ENCODE peak calls at places on chromosomes 1 and 21, in six cellular contexts. K, D, G, B, J and U are unnamed samples.

GRCh38 chr1:35573198-35573775 is at the start of gene TFAP2E:
- DNase-seq in G (peak), B (no peak), D (peak), J (peak), K (peak), U (peak)

GRCh38 chr1:92219028-92219427 is 1.3 kb downstream of the C1orf146 start:
- DNase-seq in B (no peak), K (no peak), D (no peak), J (no peak), G (no peak), U (no peak)

GRCh38 chr1:20733361-20733975 is 965 bp upstream of the SH2D5 start:
- DNase-seq in J (no peak), K (no peak), G (peak), B (no peak), D (no peak), U (no peak)

GRCh38 chr1:91757760-91758545 is 128.0 kb downstream of the TGFBR3 start:
- DNase-seq in D (no peak), G (no peak), K (no peak), J (no peak), B (no peak), U (no peak)

GRCh38 chr1:89547563-89548485 is 23.2 kb downstream of the LRRC8B start:
- DNase-seq in G (peak), J (peak), B (peak), D (peak), K (peak), U (no peak)

GRCh38 chr1:26181586-26182371 is 4.5 kb downstream of the CNKSR1 start:
- DNase-seq in B (no peak), J (no peak), G (no peak), D (peak), K (no peak), U (no peak)

GRCh38 chr1:172343246-172344099 is 77.0 kb upstream of the C1orf105 start:
- DNase-seq in J (peak), K (no peak), G (peak), D (peak), B (peak), U (no peak)

GRCh38 chr1:43861337-43861736 is 72.3 kb upstream of the ARTN start:
- DNase-seq in D (peak), G (no peak), B (no peak), K (no peak), J (peak), U (no peak)

GRCh38 chr21:15437873-15438272 is 291.9 kb upstream of the USP25 start:
- DNase-seq in J (peak), G (peak), B (peak), D (peak), K (no peak), U (no peak)

GRCh38 chr1:171488190-171488929 is 3.0 kb downstream of the PRRC2C start:
- DNase-seq in J (no peak), B (no peak), K (no peak), G (no peak), D (no peak), U (no peak)

GRCh38 chr21:45026833-45027232 is 47.5 kb upstream of the ADARB1 start:
- DNase-seq in B (no peak), G (no peak), D (no peak), K (no peak), J (no peak), U (no peak)

GRCh38 chr1:115134850-115135484 is 45.7 kb upstream of the TSPAN2 start:
- DNase-seq in J (peak), K (no peak), D (peak), B (peak), G (peak), U (no peak)

GRCh38 chr1:59422921-59423575 is 126.2 kb downstream of the FGGY start:
- DNase-seq in K (no peak), J (peak), G (no peak), B (no peak), D (no peak), U (peak)

GRCh38 chr21:36388076-36388475 is 2.9 kb downstream of the CHAF1B start:
- DNase-seq in J (no peak), K (no peak), G (no peak), B (no peak), D (no peak), U (no peak)

GRCh38 chr1:229579101-229579651 is 20.7 kb upstream of the ABCB10 start:
- DNase-seq in G (peak), B (no peak), D (peak), K (peak), J (peak), U (peak)

GRCh38 chr1:247409869-247410544 is 6.0 kb upstream of the NLRP3 start:
- DNase-seq in B (no peak), G (no peak), D (no peak), J (no peak), K (no peak), U (no peak)

GRCh38 chr1:30353637-30354036 is 369.7 kb downstream of the MATN1 start:
- DNase-seq in G (no peak), J (peak), B (no peak), K (no peak), D (peak), U (no peak)

GRCh38 chr1:166489670-166490436 is 323.1 kb upstream of the FAM78B start:
- DNase-seq in K (peak), J (no peak), D (peak), B (no peak), G (no peak), U (peak)